ENCODE peak calls at places on chromosomes 7 and 10, in nine cellular contexts. W, D, R, E, B, P, X, Y and I are unnamed samples.

GRCh38 chr7:74355091-74355490 is 65.9 kb downstream of the CLIP2 start:
- DNase-seq in W (no peak), D (no peak), R (peak), E (peak), B (no peak), P (no peak), X (no peak), Y (peak), I (no peak)

GRCh38 chr7:71867626-71868025 is 544.5 kb downstream of the CALN1 start:
- DNase-seq in W (no peak), D (no peak), R (no peak), E (no peak), B (no peak), P (no peak), X (no peak), Y (no peak), I (no peak)

GRCh38 chr10:103168436-103168835 is 24.6 kb downstream of the NT5C2 start:
- DNase-seq in W (no peak), D (no peak), R (no peak), E (peak), B (no peak), P (no peak), X (no peak), Y (no peak), I (no peak)

GRCh38 chr7:154902600-154903082 is 100.3 kb downstream of the PAXIP1 start:
- DNase-seq in W (no peak), D (no peak), R (no peak), E (no peak), B (no peak), P (no peak), X (no peak), Y (no peak), I (no peak)

GRCh38 chr10:77392236-77392721 is 245.3 kb downstream of the KCNMA1 start:
- DNase-seq in W (no peak), D (no peak), R (no peak), E (peak), B (no peak), P (no peak), X (no peak), Y (no peak), I (no peak)

GRCh38 chr10:60367014-60367413 is 22.7 kb downstream of the ANK3 start:
- DNase-seq in W (no peak), D (no peak), R (no peak), E (no peak), B (no peak), P (no peak), X (no peak), Y (no peak), I (no peak)

GRCh38 chr10:122490786-122491680 is 29.7 kb downstream of the HTRA1 start:
- DNase-seq in W (peak), D (no peak), R (no peak), E (no peak), B (no peak), P (no peak), X (no peak), Y (peak), I (no peak)

GRCh38 chr10:101085846-101086245 is 24.1 kb downstream of the KAZALD1 start:
- DNase-seq in W (no peak), D (no peak), R (no peak), E (no peak), B (no peak), P (no peak), X (no peak), Y (no peak), I (no peak)

GRCh38 chr10:78512205-78512550 is 478.5 kb downstream of the RPS24 start:
- DNase-seq in W (no peak), D (no peak), R (no peak), E (no peak), B (no peak), P (no peak), X (no peak), Y (no peak), I (no peak)

GRCh38 chr7:7539152-7539551 is 3.5 kb upstream of the COL28A1 start:
- DNase-seq in W (no peak), D (no peak), R (no peak), E (no peak), B (no peak), P (no peak), X (no peak), Y (no peak), I (no peak)

GRCh38 chr10:124917168-124917938 is 24.6 kb upstream of the ZRANB1 start:
- DNase-seq in W (peak), D (peak), R (peak), E (peak), B (peak), P (peak), X (peak), Y (peak), I (no peak)

GRCh38 chr10:52864459-52865106 is 92.0 kb upstream of the MBL2 start:
- DNase-seq in W (no peak), D (no peak), R (no peak), E (peak), B (no peak), P (no peak), X (peak), Y (peak), I (no peak)

GRCh38 chr10:63720689-63721088 is 199.5 kb downstream of the REEP3 start:
- DNase-seq in W (no peak), D (no peak), R (no peak), E (no peak), B (no peak), P (no peak), X (no peak), Y (no peak), I (no peak)

GRCh38 chr7:98559219-98559618 is 57.9 kb upstream of the NPTX2 start:
- DNase-seq in W (no peak), D (no peak), R (no peak), E (no peak), B (no peak), P (no peak), X (no peak), Y (no peak), I (no peak)

GRCh38 chr10:103512166-103512565 is 18.7 kb downstream of the NEURL1 start:
- DNase-seq in W (no peak), D (no peak), R (no peak), E (no peak), B (no peak), P (no peak), X (no peak), Y (no peak), I (no peak)

GRCh38 chr7:98223351-98223897 is 12.2 kb downstream of the BHLHA15 start:
- DNase-seq in W (no peak), D (no peak), R (no peak), E (no peak), B (peak), P (no peak), X (no peak), Y (no peak), I (no peak)

GRCh38 chr10:35000936-35001335 is 89.2 kb downstream of the CUL2 start:
- DNase-seq in W (no peak), D (no peak), R (no peak), E (no peak), B (no peak), P (no peak), X (no peak), Y (peak), I (no peak)

GRCh38 chr10:117214401-117214800 is 17.1 kb downstream of the KCNK18 start:
- DNase-seq in W (no peak), D (no peak), R (no peak), E (no peak), B (no peak), P (no peak), X (no peak), Y (no peak), I (no peak)

GRCh38 chr7:138864667-138865066 is 66.7 kb upstream of the ATP6V0A4 start:
- DNase-seq in W (no peak), D (no peak), R (no peak), E (no peak), B (no peak), P (no peak), X (no peak), Y (peak), I (no peak)

GRCh38 chr10:5563991-5564536 is 39.3 kb downstream of the CALML3 start:
- DNase-seq in W (peak), D (no peak), R (no peak), E (no peak), B (peak), P (no peak), X (no peak), Y (no peak), I (no peak)

GRCh38 chr7:151013728-151014497 is 10.4 kb downstream of the ATG9B start:
- DNase-seq in W (peak), D (no peak), R (no peak), E (no peak), B (peak), P (no peak), X (no peak), Y (peak), I (peak)

GRCh38 chr10:73096041-73096451 is 620 bp downstream of the P4HA1 start:
- DNase-seq in W (peak), D (peak), R (peak), E (no peak), B (peak), P (peak), X (peak), Y (peak), I (peak)

GRCh38 chr7:105839271-105839670 is 37.1 kb downstream of the ATXN7L1 start:
- DNase-seq in W (no peak), D (no peak), R (no peak), E (no peak), B (no peak), P (no peak), X (no peak), Y (no peak), I (no peak)

GRCh38 chr10:115826391-115826790 is 446.6 kb downstream of the GFRA1 start:
- DNase-seq in W (no peak), D (no peak), R (no peak), E (peak), B (no peak), P (no peak), X (no peak), Y (no peak), I (no peak)

GRCh38 chr7:148587076-148587475 is 3.5 kb upstream of the C7orf33 start:
- DNase-seq in W (no peak), D (no peak), R (no peak), E (no peak), B (no peak), P (no peak), X (no peak), Y (no peak), I (no peak)

GRCh38 chr7:107560898-107561516 is 2.7 kb downstream of the COG5 start:
- DNase-seq in W (no peak), D (no peak), R (no peak), E (no peak), B (no peak), P (no peak), X (no peak), Y (no peak), I (no peak)

GRCh38 chr7:2802504-2803341 is 41.4 kb downstream of the GNA12 start:
- DNase-seq in W (no peak), D (no peak), R (no peak), E (peak), B (no peak), P (no peak), X (peak), Y (peak), I (no peak)

GRCh38 chr10:110857265-110858158 is 14.2 kb upstream of the PDCD4 start:
- DNase-seq in W (peak), D (no peak), R (peak), E (no peak), B (no peak), P (no peak), X (peak), Y (peak), I (peak)

GRCh38 chr7:41046778-41047177 is 656.1 kb downstream of the INHBA start:
- DNase-seq in W (no peak), D (no peak), R (no peak), E (no peak), B (no peak), P (no peak), X (no peak), Y (no peak), I (no peak)

GRCh38 chr10:10658157-10658556 is 359.5 kb upstream of the CELF2 start:
- DNase-seq in W (no peak), D (no peak), R (no peak), E (no peak), B (no peak), P (no peak), X (no peak), Y (peak), I (no peak)

GRCh38 chr10:59894114-59894513 is 12.2 kb downstream of the CCDC6 start:
- DNase-seq in W (no peak), D (no peak), R (no peak), E (no peak), B (no peak), P (no peak), X (no peak), Y (peak), I (no peak)

GRCh38 chr10:88168171-88169036 is 305.0 kb downstream of the PTEN start:
- DNase-seq in W (no peak), D (no peak), R (no peak), E (no peak), B (no peak), P (no peak), X (no peak), Y (no peak), I (no peak)

GRCh38 chr7:141013345-141013715 is 1.4 kb downstream of the MRPS33 start:
- DNase-seq in W (no peak), D (no peak), R (no peak), E (no peak), B (no peak), P (no peak), X (no peak), Y (no peak), I (no peak)

GRCh38 chr10:48439581-48440041 is 133.1 kb downstream of the MAPK8 start:
- DNase-seq in W (no peak), D (no peak), R (no peak), E (no peak), B (no peak), P (no peak), X (no peak), Y (peak), I (no peak)